ENCODE peak calls at places on chromosomes 6 and 20, in ten cellular contexts. Q, M, R, W, X, E, B, U, T and I are unnamed samples. For H3K4me1, the result is how much of the 10 kb centered on the place peaks cover.

GRCh38 chr6:167860546-167861226 is 34.0 kb downstream of the AFDN start:
- DNase-seq in U (no peak), E (no peak), R (no peak), Q (no peak), W (no peak), M (no peak), B (no peak), X (no peak), T (no peak), I (no peak)

GRCh38 chr20:31708839-31709534 is 13.7 kb downstream of the BCL2L1 start:
- DNase-seq in M (no peak), E (no peak), T (no peak), Q (no peak), U (no peak), W (no peak), B (no peak), X (no peak), R (no peak), I (no peak)

GRCh38 chr6:20286968-20287565 is 74.8 kb upstream of the MBOAT1 start:
- DNase-seq in R (no peak), M (no peak), T (no peak), E (no peak), U (no peak), B (no peak), W (no peak), Q (no peak), X (no peak), I (no peak)

GRCh38 chr20:45971425-45971674 is 653 bp downstream of the ZNF335 start:
- DNase-seq in Q (no peak), R (no peak), W (no peak), B (no peak), M (no peak), T (no peak), E (no peak), U (no peak), X (no peak), I (no peak)

GRCh38 chr20:9514461-9515210 is at the start of gene LAMP5:
- DNase-seq in X (no peak), T (peak), M (no peak), Q (peak), E (peak), R (peak), U (peak), W (no peak), B (peak), I (peak)

GRCh38 chr6:148611213-148611612 is 135.6 kb upstream of the UST start:
- DNase-seq in B (peak), M (peak), Q (no peak), W (no peak), E (peak), U (no peak), X (peak), R (no peak), T (peak), I (no peak)

GRCh38 chr6:165227644-165228329 is 81.6 kb downstream of the C6orf118 start:
- DNase-seq in R (no peak), Q (no peak), T (no peak), X (no peak), M (no peak), B (no peak), E (peak), U (no peak), W (no peak), I (no peak)

GRCh38 chr20:35523298-35523888 is 6.1 kb downstream of the C20orf173 start:
- DNase-seq in Q (no peak), U (no peak), E (no peak), X (no peak), T (no peak), B (peak), M (no peak), R (no peak), W (no peak), I (peak)

GRCh38 chr6:27893836-27894807 is 18.1 kb downstream of the OR2B2 start:
- DNase-seq in E (peak), M (peak), U (peak), X (peak), W (peak), T (peak), R (peak), Q (peak), B (peak), I (peak)

GRCh38 chr6:73506246-73506645 is 14.6 kb downstream of the EEF1A1 start:
- DNase-seq in X (no peak), R (no peak), M (no peak), W (no peak), U (no peak), B (no peak), Q (no peak), T (no peak), E (no peak), I (no peak)

GRCh38 chr6:14478396-14479225 is 361.0 kb downstream of the CD83 start:
- DNase-seq in Q (no peak), B (no peak), E (no peak), X (no peak), W (no peak), M (no peak), R (no peak), U (no peak), T (no peak), I (no peak)

GRCh38 chr6:80003841-80004198 is 629 bp upstream of the TTK start:
- DNase-seq in E (no peak), U (no peak), R (no peak), Q (no peak), B (no peak), W (no peak), M (peak), T (peak), X (peak), I (peak)

GRCh38 chr6:160439751-160440150 is 91.6 kb downstream of the SLC22A3 start:
- DNase-seq in M (no peak), B (no peak), Q (no peak), R (no peak), T (no peak), W (no peak), E (no peak), U (no peak), X (no peak), I (no peak)

GRCh38 chr6:136331461-136331860 is 41.8 kb upstream of the BCLAF1 start:
- DNase-seq in U (no peak), B (no peak), M (no peak), T (no peak), X (no peak), W (no peak), R (no peak), E (no peak), Q (no peak), I (no peak)

GRCh38 chr6:135759831-135760230 is 91.7 kb upstream of the PDE7B start:
- DNase-seq in E (peak), X (no peak), B (peak), Q (no peak), T (no peak), W (no peak), R (no peak), U (no peak), M (no peak), I (no peak)

GRCh38 chr20:21397341-21398108 is at the start of gene NKX2-4:
- DNase-seq in W (no peak), M (no peak), E (no peak), Q (no peak), X (no peak), B (peak), R (no peak), T (peak), U (no peak), I (no peak)

GRCh38 chr6:157148391-157149323 is 174.7 kb downstream of the TMEM242 start:
- DNase-seq in B (peak), Q (no peak), M (peak), U (no peak), R (no peak), T (no peak), E (peak), W (peak), X (peak), I (no peak)

GRCh38 chr6:49966334-49966733 is 2.4 kb upstream of the DEFB114 start:
- DNase-seq in Q (peak), E (no peak), U (no peak), T (no peak), X (no peak), R (no peak), W (no peak), B (no peak), M (no peak), I (no peak)

GRCh38 chr6:113291751-113292445 is 565.2 kb upstream of the MARCKS start:
- DNase-seq in B (no peak), R (no peak), M (no peak), Q (no peak), E (peak), T (no peak), U (no peak), X (no peak), W (peak), I (no peak)

GRCh38 chr20:62631336-62632317 is 10.7 kb upstream of the SLCO4A1 start:
- DNase-seq in Q (no peak), T (no peak), W (peak), X (no peak), R (no peak), B (no peak), U (no peak), E (no peak), M (no peak), I (peak)

GRCh38 chr6:24858154-24858801 is 59.6 kb upstream of the ARMH2 start:
- DNase-seq in X (no peak), W (no peak), U (no peak), B (no peak), E (no peak), T (no peak), Q (no peak), M (no peak), R (no peak), I (no peak)

GRCh38 chr6:380234-381218 is 11.0 kb upstream of the IRF4 start:
- DNase-seq in W (no peak), Q (no peak), B (no peak), X (peak), T (no peak), R (no peak), U (no peak), M (no peak), E (no peak), I (peak)

GRCh38 chr6:20707166-20707485 is 172.9 kb downstream of the CDKAL1 start:
- DNase-seq in W (no peak), M (no peak), Q (no peak), U (no peak), E (no peak), X (no peak), R (no peak), B (peak), T (no peak), I (no peak)

GRCh38 chr6:34237316-34237721 is 646 bp downstream of the HMGA1 start:
- DNase-seq in X (peak), Q (peak), T (no peak), E (no peak), W (no peak), M (no peak), B (peak), R (no peak), U (no peak), I (no peak)

GRCh38 chr6:14272111-14273085 is 154.8 kb downstream of the CD83 start:
- DNase-seq in U (no peak), W (no peak), Q (no peak), E (peak), T (no peak), X (no peak), R (no peak), M (no peak), B (no peak), I (no peak)

GRCh38 chr6:126103993-126104392 is 117.7 kb downstream of the TRMT11 start:
- DNase-seq in T (no peak), Q (no peak), W (no peak), U (no peak), E (no peak), X (no peak), B (no peak), R (no peak), M (no peak), I (no peak)

GRCh38 chr6:136344420-136344819 is 54.8 kb upstream of the BCLAF1 start:
- DNase-seq in W (no peak), E (peak), B (peak), Q (no peak), T (no peak), R (no peak), X (no peak), M (no peak), U (no peak), I (no peak)

GRCh38 chr20:24584538-24585356 is 115.3 kb downstream of the SYNDIG1 start:
- DNase-seq in X (no peak), R (no peak), Q (no peak), B (no peak), U (no peak), E (peak), T (peak), M (no peak), W (no peak), I (no peak)

GRCh38 chr6:93644611-93645010 is 225.3 kb upstream of the EPHA7 start:
- DNase-seq in B (no peak), Q (peak), R (no peak), X (no peak), E (no peak), U (no peak), W (no peak), T (no peak), M (no peak), I (no peak)

GRCh38 chr6:130322673-130323268 is 43.0 kb upstream of the TMEM200A start:
- DNase-seq in R (peak), W (no peak), X (peak), Q (peak), E (peak), U (peak), M (no peak), T (peak), B (peak), I (no peak)

GRCh38 chr6:142380626-142381025 is 78.8 kb downstream of the ADGRG6 start:
- DNase-seq in W (no peak), B (no peak), X (no peak), R (no peak), Q (no peak), U (no peak), T (peak), E (no peak), M (no peak), I (no peak)
- H3K4me1 ChIP-seq in W (under half), B (under half), X (under half), R (under half), Q (under half), U (under half), T (under half), E (under half), M (under half), I (under half)

GRCh38 chr20:54122189-54122588 is 51.6 kb downstream of the CYP24A1 start:
- DNase-seq in E (peak), B (no peak), W (no peak), Q (no peak), X (no peak), U (no peak), R (no peak), T (no peak), M (no peak), I (no peak)
- H3K4me1 ChIP-seq in E (under half), B (under half), W (under half), Q (under half), X (under half), U (under half), R (under half), T (under half), M (under half), I (under half)

GRCh38 chr6:3348821-3349220 is 90.1 kb downstream of the PSMG4 start:
- DNase-seq in B (no peak), W (no peak), E (no peak), U (no peak), X (no peak), T (no peak), R (no peak), M (no peak), Q (no peak), I (no peak)
- H3K4me1 ChIP-seq in B (under half), W (under half), E (under half), U (half or more), X (under half), T (under half), R (under half), M (under half), Q (half or more), I (under half)

GRCh38 chr20:47678536-47678935 is 106.7 kb downstream of the SULF2 start:
- DNase-seq in X (no peak), T (no peak), B (no peak), W (no peak), R (no peak), M (no peak), Q (no peak), U (no peak), E (no peak), I (no peak)
- H3K4me1 ChIP-seq in X (under half), T (under half), B (under half), W (under half), R (under half), M (under half), Q (under half), U (under half), E (under half), I (under half)

GRCh38 chr20:50381053-50381732 is 129.0 kb upstream of the PTPN1 start:
- DNase-seq in Q (no peak), E (no peak), U (no peak), W (no peak), R (no peak), X (no peak), M (no peak), B (peak), T (no peak), I (no peak)

GRCh38 chr20:50379991-50380696 is 130.0 kb upstream of the PTPN1 start:
- DNase-seq in M (no peak), W (no peak), X (no peak), Q (no peak), E (no peak), U (no peak), T (no peak), B (no peak), R (no peak), I (no peak)

GRCh38 chr20:50378170-50379000 is 131.8 kb upstream of the PTPN1 start:
- DNase-seq in T (no peak), X (no peak), W (no peak), M (no peak), B (no peak), R (no peak), U (no peak), E (no peak), Q (no peak), I (no peak)

GRCh38 chr20:50380697-50381040 is 129.5 kb upstream of the PTPN1 start:
- DNase-seq in M (no peak), U (no peak), Q (no peak), W (no peak), E (no peak), R (peak), X (no peak), B (peak), T (peak), I (peak)

GRCh38 chr20:50379049-50379990 is 130.9 kb upstream of the PTPN1 start:
- DNase-seq in E (peak), W (peak), B (peak), U (no peak), X (peak), M (peak), T (peak), R (peak), Q (no peak), I (peak)
- H3K4me1 ChIP-seq in E (under half), W (under half), B (half or more), U (under half), X (under half), M (under half), T (under half), R (under half), Q (under half), I (under half)

DNA sequence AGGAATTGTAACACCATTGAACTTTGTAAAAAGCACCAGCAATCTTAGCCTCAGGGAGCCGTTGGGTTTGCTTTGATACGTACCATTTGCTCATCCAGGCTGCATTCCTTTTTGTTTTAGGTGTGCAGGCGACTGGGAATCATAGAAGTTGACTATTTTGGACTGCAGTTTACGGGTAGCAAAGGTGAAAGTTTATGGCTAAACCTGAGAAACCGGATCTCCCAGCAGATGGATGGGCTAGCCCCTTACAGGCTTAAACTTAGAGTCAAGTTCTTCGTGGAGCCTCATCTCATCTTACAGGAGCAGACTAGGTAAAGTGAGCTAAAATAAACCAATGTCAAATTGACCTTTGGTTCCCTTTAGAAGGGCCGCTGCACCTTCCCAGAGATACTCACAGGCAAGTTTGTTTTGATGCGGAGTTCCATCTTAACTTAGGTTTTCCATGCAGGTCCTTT is 1.6 kb downstream of the MYLIP start:
- DNase-seq in T (no peak), E (no peak), B (no peak), W (no peak), U (peak), X (no peak), R (no peak), Q (peak), M (no peak), I (no peak)
- H3K4me1 ChIP-seq in T (under half), E (under half), B (under half), W (under half), U (under half), X (half or more), R (under half), Q (under half), M (under half), I (under half)

DNA sequence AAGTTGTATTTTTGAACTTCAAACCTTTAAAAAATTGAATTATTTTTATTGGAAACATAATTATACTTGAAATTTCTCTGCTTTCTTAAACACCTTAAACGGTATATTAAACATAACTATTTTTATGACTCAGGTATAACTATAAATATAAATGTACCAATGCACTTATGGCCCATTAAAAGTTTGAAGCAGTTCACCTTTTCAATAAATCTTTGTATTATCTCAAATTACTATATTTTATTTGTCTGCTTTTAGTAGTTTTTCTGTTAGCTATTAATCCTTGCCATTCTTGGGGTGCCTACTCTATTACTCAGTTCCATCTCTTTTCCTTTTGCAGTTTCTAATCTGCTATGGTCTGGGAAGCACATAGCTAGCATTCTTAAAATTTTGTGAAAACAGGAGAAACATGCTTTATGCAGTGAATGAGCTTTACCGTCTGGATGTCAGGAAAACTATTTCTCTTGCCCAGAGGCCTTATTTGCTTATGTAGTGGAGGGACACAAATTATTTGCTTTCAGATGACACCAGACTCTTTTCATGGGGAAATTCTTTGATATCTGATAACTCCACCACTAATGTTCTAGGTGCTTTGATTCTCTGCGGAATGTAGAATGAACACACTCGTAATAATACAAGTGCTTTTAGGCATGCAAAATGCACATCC is 378.9 kb upstream of the CITED2 start:
- DNase-seq in B (no peak), W (no peak), T (no peak), M (no peak), Q (no peak), E (peak), R (no peak), X (no peak), U (no peak), I (no peak)
- H3K4me1 ChIP-seq in B (under half), W (under half), T (under half), M (under half), Q (under half), E (under half), R (under half), X (under half), U (under half), I (under half)

GRCh38 chr6:108632441-108632840 is 71.7 kb downstream of the FOXO3 start:
- DNase-seq in U (no peak), M (no peak), B (no peak), E (no peak), R (no peak), W (no peak), X (no peak), Q (no peak), T (no peak), I (no peak)
- H3K4me1 ChIP-seq in U (under half), M (under half), B (under half), E (under half), R (under half), W (under half), X (half or more), Q (under half), T (under half), I (under half)

GRCh38 chr20:32990426-32990825 is 13.8 kb downstream of the SUN5 start:
- DNase-seq in M (no peak), B (no peak), T (no peak), Q (no peak), X (no peak), R (no peak), E (no peak), W (peak), U (no peak), I (no peak)
- H3K4me1 ChIP-seq in M (under half), B (under half), T (under half), Q (under half), X (under half), R (under half), E (under half), W (under half), U (under half), I (under half)

GRCh38 chr6:75211920-75212590 is 6.2 kb upstream of the COL12A1 start:
- DNase-seq in B (peak), M (no peak), W (no peak), X (no peak), R (no peak), T (no peak), Q (no peak), E (no peak), U (no peak), I (no peak)
- H3K4me1 ChIP-seq in B (under half), M (under half), W (under half), X (under half), R (under half), T (under half), Q (under half), E (under half), U (under half), I (under half)